ENCODE peak calls at places on chromosome 21, in six cellular contexts. J is HCT116, H is OCI-LY7, O is GM23248, R is GM23338, K is PC-3. X is an unnamed sample. For H4K20me1, the result is how much of the 10 kb centered on the place peaks cover.

GRCh38 chr21:17866590-17866989 is 47.4 kb upstream of the C21orf91 start:
- DNase-seq in J (no peak), H (no peak), O (no peak), R (no peak), K (no peak), X (no peak)

GRCh38 chr21:25560151-25560783 is 47.0 kb downstream of the MRPL39 start:
- DNase-seq in J (no peak), H (no peak), O (no peak), R (no peak), K (peak), X (no peak)

GRCh38 chr21:38712076-38712475 is 93.7 kb upstream of the ETS2 start:
- DNase-seq in J (peak), H (peak), O (peak), R (peak), K (peak), X (peak)

GRCh38 chr21:31235671-31236450 is 108.2 kb downstream of the TIAM1 start:
- DNase-seq in J (no peak), H (no peak), O (peak), R (no peak), K (peak), X (no peak)

GRCh38 chr21:38988211-38989096 is 182.7 kb downstream of the ETS2 start:
- DNase-seq in J (no peak), H (no peak), O (no peak), R (no peak), K (no peak), X (peak)

GRCh38 chr21:14987370-14988170 is 77.2 kb downstream of the NRIP1 start:
- DNase-seq in J (no peak), H (no peak), O (no peak), R (peak), K (no peak), X (no peak)

GRCh38 chr21:30480145-30480544 is at the start of gene KRTAP19-1:
- DNase-seq in J (no peak), H (no peak), O (no peak), R (no peak), K (no peak), X (no peak)

GRCh38 chr21:14685568-14685967 is 139.5 kb upstream of the SAMSN1 start:
- DNase-seq in J (no peak), H (peak), O (no peak), R (no peak), K (no peak), X (no peak)

GRCh38 chr21:39661121-39661520 is 48.4 kb downstream of the B3GALT5 start:
- DNase-seq in J (no peak), H (no peak), O (no peak), R (no peak), K (no peak), X (no peak)

GRCh38 chr21:31397515-31397926 is 53.5 kb upstream of the TIAM1 start:
- DNase-seq in J (no peak), H (peak), O (no peak), R (no peak), K (no peak), X (no peak)

GRCh38 chr21:39132248-39132647 is 51.0 kb downstream of the PSMG1 start:
- DNase-seq in J (no peak), H (no peak), O (peak), R (no peak), K (no peak), X (no peak)

GRCh38 chr21:25313891-25314646 is 293.2 kb downstream of the MRPL39 start:
- DNase-seq in J (no peak), H (no peak), O (peak), R (no peak), K (peak), X (no peak)

GRCh38 chr21:17495680-17496079 is 17.2 kb upstream of the CXADR start:
- DNase-seq in J (no peak), H (no peak), O (no peak), R (no peak), K (no peak), X (peak)

GRCh38 chr21:18222346-18222745 is 22.3 kb upstream of the CHODL start:
- DNase-seq in J (no peak), H (no peak), O (no peak), R (no peak), K (no peak), X (no peak)

GRCh38 chr21:16342932-16343331 is 613.1 kb downstream of the USP25 start:
- DNase-seq in J (no peak), H (no peak), O (no peak), R (peak), K (no peak), X (no peak)

GRCh38 chr21:31347435-31348032 is 3.5 kb upstream of the TIAM1 start:
- DNase-seq in J (no peak), H (peak), O (peak), R (peak), K (peak), X (peak)

GRCh38 chr21:42641311-42642218 is 11.9 kb upstream of the PDE9A start:
- DNase-seq in J (no peak), H (no peak), O (peak), R (peak), K (no peak), X (no peak)

GRCh38 chr21:15430023-15430422 is 299.8 kb upstream of the USP25 start:
- DNase-seq in J (no peak), H (no peak), O (peak), R (no peak), K (no peak), X (no peak)

GRCh38 chr21:21415741-21416140 is 417.5 kb downstream of the NCAM2 start:
- DNase-seq in J (no peak), H (no peak), O (no peak), R (no peak), K (no peak), X (no peak)

GRCh38 chr21:37424987-37425386 is 58.4 kb downstream of the DYRK1A start:
- DNase-seq in J (no peak), H (no peak), O (no peak), R (no peak), K (no peak), X (no peak)

GRCh38 chr21:21295303-21295702 is 297.1 kb downstream of the NCAM2 start:
- DNase-seq in J (no peak), H (no peak), O (peak), R (no peak), K (no peak), X (no peak)

GRCh38 chr21:22225299-22225698 is 1227.1 kb downstream of the NCAM2 start:
- DNase-seq in J (no peak), H (no peak), O (no peak), R (no peak), K (no peak), X (no peak)

GRCh38 chr21:25625036-25625435 is 14.0 kb upstream of the JAM2 start:
- DNase-seq in J (no peak), H (no peak), O (no peak), R (no peak), K (no peak), X (no peak)

GRCh38 chr21:38664315-38664714 is 141.4 kb upstream of the ETS2 start:
- DNase-seq in J (no peak), H (no peak), O (no peak), R (peak), K (no peak), X (no peak)

GRCh38 chr21:18467715-18468114 is 64.1 kb upstream of the TMPRSS15 start:
- DNase-seq in J (no peak), H (no peak), O (no peak), R (no peak), K (no peak), X (no peak)

GRCh38 chr21:15301736-15302135 is 236.9 kb upstream of the NRIP1 start:
- DNase-seq in J (no peak), H (no peak), O (peak), R (no peak), K (peak), X (no peak)

GRCh38 chr21:25857308-25858099 is 122.7 kb downstream of the GABPA start:
- DNase-seq in J (no peak), H (no peak), O (no peak), R (no peak), K (no peak), X (no peak)

GRCh38 chr21:17976139-17976538 is 157.0 kb upstream of the C21orf91 start:
- DNase-seq in J (no peak), H (no peak), O (no peak), R (no peak), K (no peak), X (no peak)

GRCh38 chr21:38438476-38438893 is 59.8 kb downstream of the ERG start:
- DNase-seq in J (no peak), H (no peak), O (peak), R (no peak), K (peak), X (no peak)

GRCh38 chr21:37670883-37671282 is 245.4 kb downstream of the KCNJ6 start:
- DNase-seq in J (no peak), H (no peak), O (peak), R (no peak), K (peak), X (no peak)

GRCh38 chr21:20882462-20883415 is 115.5 kb upstream of the NCAM2 start:
- DNase-seq in J (peak), H (peak), O (peak), R (peak), K (peak), X (peak)

GRCh38 chr21:29091032-29091431 is 17.6 kb upstream of the CCT8 start:
- DNase-seq in J (no peak), H (no peak), O (peak), R (no peak), K (peak), X (no peak)

GRCh38 chr21:19010996-19011395 is 607.4 kb upstream of the TMPRSS15 start:
- DNase-seq in J (no peak), H (no peak), O (no peak), R (no peak), K (no peak), X (no peak)

GRCh38 chr21:16554522-16554921 is 824.7 kb downstream of the USP25 start:
- DNase-seq in J (no peak), H (no peak), O (no peak), R (no peak), K (no peak), X (no peak)

GRCh38 chr21:37342046-37342632 is 24.4 kb upstream of the DYRK1A start:
- DNase-seq in J (no peak), H (no peak), O (peak), R (no peak), K (peak), X (no peak)

GRCh38 chr21:15063821-15064575 is 802 bp downstream of the NRIP1 start:
- DNase-seq in J (no peak), H (no peak), O (peak), R (peak), K (peak), X (peak)

GRCh38 chr21:38505654-38506523 is 7.6 kb upstream of the ERG start:
- DNase-seq in J (peak), H (peak), O (peak), R (peak), K (peak), X (peak)

GRCh38 chr21:38428211-38428610 is 70.1 kb downstream of the ERG start:
- DNase-seq in J (no peak), H (no peak), O (no peak), R (no peak), K (no peak), X (no peak)

GRCh38 chr21:23963454-23963853 is 1643.8 kb downstream of the MRPL39 start:
- DNase-seq in J (no peak), H (no peak), O (no peak), R (no peak), K (peak), X (no peak)

GRCh38 chr21:23968722-23969647 is 1638.3 kb downstream of the MRPL39 start:
- DNase-seq in J (no peak), H (peak), O (peak), R (peak), K (peak), X (peak)

DNA sequence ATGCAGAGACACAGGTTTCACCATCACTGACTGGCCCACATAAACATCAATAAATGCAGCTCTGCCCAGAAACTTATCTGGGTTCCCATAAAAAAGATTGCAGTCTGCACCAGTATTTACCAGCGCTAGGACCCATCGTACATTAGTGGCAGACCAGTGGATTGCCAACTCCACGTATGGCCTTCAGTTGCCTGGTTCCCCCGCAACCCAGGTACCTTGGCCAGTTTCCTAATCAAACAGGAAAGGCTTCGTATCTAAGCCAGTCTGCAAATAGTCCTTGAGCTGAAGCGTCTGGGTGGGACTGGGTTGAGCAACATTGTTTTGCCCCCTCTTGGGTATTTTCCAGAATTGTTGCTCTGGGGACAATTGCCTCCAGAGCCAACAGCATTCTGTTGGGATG is 1639.3 kb downstream of the MRPL39 start:
- DNase-seq in J (no peak), H (no peak), O (no peak), R (no peak), K (no peak), X (no peak)
- H3K27ac ChIP-seq in J (no peak), H (no peak), O (no peak), R (no peak), K (no peak), X (no peak)

DNA sequence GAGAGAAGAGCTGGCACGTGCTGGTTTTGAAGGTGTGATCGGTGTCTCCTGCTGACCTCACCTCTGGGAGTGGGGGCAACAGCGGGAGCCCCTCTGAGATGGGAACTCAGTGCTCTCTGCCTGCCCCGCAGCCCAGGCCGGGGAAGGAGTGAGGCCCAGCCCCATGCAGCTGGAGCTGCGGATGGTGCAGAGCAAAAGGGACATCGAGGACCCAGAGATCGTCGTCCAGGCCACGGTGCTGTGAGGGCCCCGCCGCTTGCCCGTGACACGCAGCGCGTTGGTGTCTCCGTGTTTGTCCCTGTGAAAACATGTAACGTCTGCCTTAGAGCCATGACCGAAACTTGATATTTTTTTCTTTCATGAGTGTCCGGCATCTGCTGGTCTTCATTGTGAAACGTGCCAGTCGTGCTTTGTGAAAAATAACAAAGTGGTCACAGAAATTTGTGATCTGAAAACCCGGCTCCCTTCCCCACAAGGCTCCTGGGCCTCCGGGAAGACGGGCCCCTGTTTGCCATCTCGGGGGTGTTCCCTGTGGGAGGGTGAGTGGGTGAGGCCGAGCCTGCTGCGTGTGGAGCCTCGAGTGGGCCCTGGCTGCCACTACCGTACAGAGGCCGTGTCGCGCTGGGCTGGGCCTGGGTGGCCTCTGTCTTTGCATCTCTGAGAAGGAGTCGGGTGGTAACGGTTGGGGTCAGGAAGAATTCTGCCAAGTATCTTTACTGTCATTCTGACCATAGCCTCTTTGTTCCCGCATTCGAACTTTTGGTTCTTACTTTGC is 20.1 kb downstream of the CSTB start:
- DNase-seq in J (no peak), H (no peak), O (no peak), R (no peak), K (no peak), X (no peak)
- TF ChIP-seq EZH2phosphoT487 in J (no peak), H (no peak), O (no peak), R (no peak), K (no peak), X (no peak)

DNA sequence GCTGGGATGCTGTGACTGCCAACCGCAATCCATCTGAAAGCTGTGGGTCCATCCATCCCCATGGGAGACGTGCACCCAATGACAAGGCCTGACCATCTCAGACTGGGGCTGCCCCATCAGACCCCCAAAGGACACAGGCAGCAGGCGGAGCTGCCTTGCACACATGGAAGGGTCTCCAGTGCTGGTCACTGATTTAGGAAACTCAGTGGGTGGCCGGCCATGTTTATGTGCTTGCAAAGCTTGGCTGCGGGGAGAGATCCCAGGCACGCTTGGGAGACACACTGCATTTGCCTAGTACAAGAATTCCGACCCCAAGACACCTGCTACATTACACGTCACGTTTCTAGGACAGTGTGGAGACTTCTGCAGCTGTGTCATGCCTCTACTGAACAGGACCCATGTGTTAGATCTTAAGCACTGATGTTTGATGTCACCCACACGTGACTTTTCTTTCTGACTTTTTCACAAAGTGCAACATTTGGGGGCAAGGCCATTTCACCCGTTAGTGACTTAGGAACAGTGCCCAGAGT is 181.4 kb downstream of the CLIC6 start:
- DNase-seq in J (no peak), H (no peak), O (no peak), R (no peak), K (no peak), X (no peak)
- H4K20me1 ChIP-seq in J (under half), H (under half), O (under half), R (under half), K (under half), X (under half)

DNA sequence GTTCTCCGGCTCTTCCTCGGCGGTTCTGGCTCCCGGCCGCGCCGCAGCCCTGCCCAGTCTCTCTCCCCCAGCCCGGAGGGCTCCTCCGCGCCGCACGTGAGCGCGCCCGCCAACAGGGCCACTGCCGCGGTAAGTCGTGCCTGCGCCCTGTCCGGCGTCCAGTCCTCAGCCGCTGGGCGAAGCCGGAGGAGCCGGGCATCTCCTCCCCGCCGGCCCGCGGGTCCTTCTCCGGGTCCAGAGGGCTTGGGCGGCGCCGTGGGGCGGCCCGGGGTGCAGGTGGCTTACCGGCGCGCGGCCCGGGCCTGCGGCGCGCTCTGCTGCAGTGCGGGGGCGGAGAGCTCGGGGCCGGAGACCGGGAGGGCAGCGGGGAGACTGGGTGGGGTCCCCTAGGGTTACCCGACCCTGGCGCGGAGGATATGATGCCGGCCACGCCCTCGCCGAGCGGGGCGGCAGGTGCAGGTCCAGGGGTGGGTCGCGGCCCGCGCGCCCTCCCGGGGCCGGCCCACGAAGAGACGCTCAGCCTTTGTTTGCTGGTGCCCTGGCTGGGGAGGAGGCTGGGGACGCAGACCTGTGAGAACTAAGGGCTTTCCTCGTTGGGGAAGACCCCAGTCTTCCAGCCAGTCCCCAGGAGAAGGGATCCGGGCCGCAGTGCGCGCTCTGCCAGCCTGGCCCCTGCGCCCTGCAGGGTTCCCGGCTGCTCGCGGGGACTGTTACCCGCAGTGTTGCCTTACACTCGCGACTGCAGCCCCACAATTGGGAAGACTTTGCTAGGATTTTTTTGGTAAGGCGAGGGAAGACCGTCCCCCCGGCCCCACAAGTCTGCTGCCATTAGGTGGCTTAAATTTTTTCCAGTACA is at the start of gene DOP1B:
- DNase-seq in J (no peak), H (peak), O (peak), R (peak), K (peak), X (no peak)
- H3K27ac ChIP-seq in J (peak), H (no peak), O (no peak), R (no peak), K (peak), X (no peak)

GRCh38 chr21:35485364-35485763 is 436.3 kb upstream of the RUNX1 start:
- DNase-seq in J (no peak), H (no peak), O (no peak), R (no peak), K (no peak), X (no peak)
- TF ChIP-seq EZH2phosphoT487 in J (no peak), H (no peak), O (no peak), R (no peak), K (no peak), X (no peak)

GRCh38 chr21:46124083-46124925 is 26.4 kb downstream of the COL6A2 start:
- DNase-seq in J (no peak), H (no peak), O (no peak), R (no peak), K (no peak), X (no peak)

GRCh38 chr21:46124926-46125845 is 27.3 kb downstream of the COL6A2 start:
- DNase-seq in J (no peak), H (no peak), O (no peak), R (no peak), K (no peak), X (no peak)

GRCh38 chr21:46121286-46122221 is 23.6 kb downstream of the COL6A2 start:
- DNase-seq in J (no peak), H (no peak), O (no peak), R (no peak), K (no peak), X (no peak)

GRCh38 chr21:46122241-46122671 is 24.3 kb downstream of the COL6A2 start:
- DNase-seq in J (no peak), H (no peak), O (peak), R (no peak), K (peak), X (no peak)

GRCh38 chr21:46122758-46123683 is 25.1 kb downstream of the COL6A2 start:
- DNase-seq in J (no peak), H (no peak), O (no peak), R (no peak), K (no peak), X (no peak)
- H4K20me1 ChIP-seq in J (under half), H (under half), O (under half), R (under half), K (under half), X (under half)

DNA sequence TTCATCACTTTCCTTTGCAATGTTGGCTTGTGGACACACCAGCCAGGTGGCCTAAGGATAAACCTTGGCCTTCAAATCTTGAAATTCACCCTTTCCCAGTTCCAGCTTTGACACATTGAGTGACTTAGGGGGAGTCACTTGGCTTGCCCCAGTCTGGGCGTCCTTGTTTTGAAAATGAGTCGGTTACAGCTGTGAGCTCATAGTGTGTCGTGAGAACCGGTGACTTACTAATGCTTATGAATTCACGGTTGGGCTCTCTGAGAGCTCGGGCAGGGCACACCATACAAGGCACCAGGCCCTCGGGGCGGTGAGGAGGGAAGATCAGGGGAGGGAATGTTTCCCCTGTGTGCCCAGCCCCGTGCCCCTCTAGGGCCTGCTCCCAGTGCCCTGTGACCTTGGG is 126.9 kb upstream of the TMPRSS2 start:
- DNase-seq in J (no peak), H (no peak), O (peak), R (no peak), K (peak), X (no peak)
- H3K27ac ChIP-seq in J (no peak), H (no peak), O (peak), R (no peak), K (peak), X (no peak)

GRCh38 chr21:32770514-32771133 is 931 bp downstream of the PAXBP1 start:
- DNase-seq in J (no peak), H (peak), O (peak), R (no peak), K (peak), X (no peak)
- TF ChIP-seq EZH2phosphoT487 in J (no peak), H (no peak), O (no peak), R (no peak), K (no peak), X (no peak)